ENCODE peak calls at places on chromosomes 4 and X, in six cellular contexts. R, K, L, J, C and D are unnamed samples. For H3K4me1, the result is how much of the 10 kb centered on the place peaks cover.

GRCh38 chr4:157225096-157225495 is 4.6 kb downstream of the GRIA2 start:
- DNase-seq in L (no peak), R (no peak), J (no peak), K (no peak), C (no peak), D (no peak)

GRCh38 chr4:153409412-153409811 is 56.7 kb upstream of the TMEM131L start:
- DNase-seq in J (no peak), L (no peak), C (peak), K (peak), R (no peak), D (peak)

GRCh38 chr4:57099363-57099762 is 10.8 kb downstream of the IGFBP7 start:
- DNase-seq in K (no peak), C (no peak), R (no peak), L (no peak), J (no peak), D (no peak)

GRCh38 chr4:1175635-1176229 is 3.3 kb upstream of the SPON2 start:
- DNase-seq in R (no peak), J (no peak), L (no peak), K (no peak), C (no peak), D (no peak)

GRCh38 chrX:129227376-129227775 is 295.9 kb downstream of the SMARCA1 start:
- DNase-seq in K (no peak), L (no peak), R (no peak), C (no peak), J (no peak), D (no peak)

GRCh38 chr4:186294160-186294559 is 28.2 kb downstream of the F11 start:
- DNase-seq in L (no peak), K (no peak), R (no peak), J (no peak), C (no peak), D (no peak)

GRCh38 chrX:47218920-47219815 is 687 bp downstream of the CDK16 start:
- DNase-seq in L (peak), C (no peak), K (no peak), R (no peak), J (no peak), D (no peak)

GRCh38 chrX:66892004-66892403 is 253.1 kb upstream of the EDA2R start:
- DNase-seq in R (no peak), L (no peak), K (no peak), C (no peak), J (no peak), D (no peak)

GRCh38 chrX:27336466-27337091 is 126.6 kb downstream of the PPP4R3C start:
- DNase-seq in C (peak), L (no peak), J (no peak), K (peak), R (no peak), D (no peak)

GRCh38 chr4:41819621-41820020 is 71.1 kb upstream of the PHOX2B start:
- DNase-seq in C (no peak), K (no peak), L (no peak), R (no peak), J (no peak), D (no peak)

GRCh38 chr4:182177166-182177565 is 66.0 kb upstream of the TENM3 start:
- DNase-seq in L (no peak), K (no peak), C (no peak), J (no peak), R (no peak), D (no peak)

GRCh38 chr4:105978684-105979296 is 83.5 kb downstream of the NPNT start:
- DNase-seq in R (no peak), L (no peak), J (no peak), C (peak), K (no peak), D (peak)

GRCh38 chr4:148776944-148777343 is 334.7 kb upstream of the NR3C2 start:
- DNase-seq in K (peak), L (no peak), R (no peak), J (no peak), C (peak), D (peak)

GRCh38 chr4:2839060-2839459 is 4.6 kb upstream of the ADD1 start:
- DNase-seq in L (no peak), R (no peak), C (no peak), J (no peak), K (no peak), D (no peak)

GRCh38 chr4:99885687-99886086 is 8.5 kb downstream of the LAMTOR3 start:
- DNase-seq in R (no peak), J (no peak), L (no peak), K (no peak), C (no peak), D (no peak)

GRCh38 chr4:88196523-88197185 is 38.2 kb upstream of the ABCG2 start:
- DNase-seq in K (no peak), C (no peak), J (no peak), R (no peak), L (no peak), D (no peak)

GRCh38 chr4:123479944-123480343 is 83.3 kb downstream of the SPRY1 start:
- DNase-seq in C (peak), J (no peak), K (peak), R (no peak), L (no peak), D (no peak)

GRCh38 chr4:153296424-153296823 is 48.1 kb upstream of the MND1 start:
- DNase-seq in L (no peak), K (peak), J (no peak), R (peak), C (peak), D (peak)

GRCh38 chr4:6199344-6199921 is 916 bp downstream of the JAKMIP1 start:
- DNase-seq in J (no peak), K (no peak), L (peak), C (no peak), R (no peak), D (peak)

GRCh38 chr4:123351713-123352112 is 44.9 kb upstream of the SPRY1 start:
- DNase-seq in L (no peak), R (no peak), J (no peak), K (no peak), C (no peak), D (no peak)

GRCh38 chr4:183637461-183637860 is 21.5 kb downstream of the RWDD4 start:
- DNase-seq in C (peak), K (peak), R (no peak), L (no peak), J (no peak), D (peak)

GRCh38 chr4:69881173-69881773 is 21.3 kb upstream of the SULT1E1 start:
- DNase-seq in J (no peak), L (no peak), K (peak), R (no peak), C (peak), D (peak)

GRCh38 chrX:93322110-93322509 is 351.3 kb downstream of the NAP1L3 start:
- DNase-seq in C (no peak), L (no peak), K (no peak), J (no peak), R (no peak), D (no peak)

GRCh38 chrX:139304471-139304870 is 226.1 kb upstream of the F9 start:
- DNase-seq in K (no peak), R (no peak), L (no peak), J (no peak), C (no peak), D (peak)

GRCh38 chrX:10239611-10240064 is 82.9 kb downstream of the CLCN4 start:
- DNase-seq in K (peak), C (peak), L (no peak), R (no peak), J (no peak), D (peak)

GRCh38 chr4:29467044-29467717 is 1253.0 kb upstream of the PCDH7 start:
- DNase-seq in R (no peak), J (no peak), C (no peak), K (peak), L (no peak), D (no peak)

GRCh38 chrX:76957485-76957884 is 489.7 kb upstream of the FGF16 start:
- DNase-seq in R (no peak), K (no peak), J (no peak), C (no peak), L (no peak), D (no peak)

GRCh38 chrX:11789809-11790208 is 31.8 kb downstream of the MSL3 start:
- DNase-seq in C (no peak), R (no peak), K (no peak), L (no peak), J (no peak), D (no peak)

GRCh38 chrX:117752745-117753144 is 363.9 kb downstream of the KLHL13 start:
- DNase-seq in J (no peak), K (no peak), L (no peak), R (no peak), C (no peak), D (no peak)
- H3K27ac ChIP-seq in J (no peak), K (no peak), L (no peak), R (no peak), C (no peak), D (no peak)

DNA sequence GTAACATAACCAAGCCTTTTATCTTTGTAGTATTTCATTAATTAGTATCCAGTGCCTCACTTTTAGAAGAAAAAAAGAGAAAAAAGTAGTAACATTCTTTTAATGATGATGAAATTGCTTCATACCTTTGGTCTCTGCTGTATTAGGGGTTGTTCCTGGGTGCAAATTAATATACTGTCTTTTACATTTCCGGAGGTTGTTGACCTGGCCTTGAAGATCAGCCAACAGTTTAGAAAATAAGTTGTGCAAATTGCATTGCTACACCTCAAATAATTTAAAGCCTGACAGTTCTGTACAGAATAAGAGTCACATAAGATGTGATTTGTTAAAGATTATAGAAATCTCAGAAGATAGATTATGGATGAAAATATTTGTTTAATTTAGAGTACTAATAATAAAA is 3.8 kb downstream of the NFKB1 start:
- DNase-seq in R (no peak), J (no peak), L (no peak), C (no peak), K (no peak), D (no peak)
- H3K4me1 ChIP-seq in R (half or more), J (under half), L (under half), C (under half), K (under half), D (under half)

GRCh38 chr4:75630932-75631320 is 598 bp upstream of the CDKL2 start:
- DNase-seq in C (no peak), K (no peak), R (no peak), L (no peak), J (no peak), D (no peak)
- H3K27ac ChIP-seq in C (no peak), K (no peak), R (peak), L (peak), J (no peak), D (no peak)

GRCh38 chrX:151984328-151984727 is 9.9 kb upstream of the GABRE start:
- DNase-seq in K (peak), J (no peak), C (peak), L (no peak), R (no peak), D (peak)

GRCh38 chrX:151982217-151982616 is 7.7 kb upstream of the GABRE start:
- DNase-seq in K (peak), R (no peak), L (no peak), C (no peak), J (no peak), D (peak)

GRCh38 chrX:151981129-151981528 is 6.7 kb upstream of the GABRE start:
- DNase-seq in L (no peak), K (peak), R (no peak), C (peak), J (no peak), D (peak)

GRCh38 chrX:151984891-151985290 is 10.4 kb upstream of the GABRE start:
- DNase-seq in R (no peak), J (no peak), K (no peak), C (no peak), L (no peak), D (no peak)

DNA sequence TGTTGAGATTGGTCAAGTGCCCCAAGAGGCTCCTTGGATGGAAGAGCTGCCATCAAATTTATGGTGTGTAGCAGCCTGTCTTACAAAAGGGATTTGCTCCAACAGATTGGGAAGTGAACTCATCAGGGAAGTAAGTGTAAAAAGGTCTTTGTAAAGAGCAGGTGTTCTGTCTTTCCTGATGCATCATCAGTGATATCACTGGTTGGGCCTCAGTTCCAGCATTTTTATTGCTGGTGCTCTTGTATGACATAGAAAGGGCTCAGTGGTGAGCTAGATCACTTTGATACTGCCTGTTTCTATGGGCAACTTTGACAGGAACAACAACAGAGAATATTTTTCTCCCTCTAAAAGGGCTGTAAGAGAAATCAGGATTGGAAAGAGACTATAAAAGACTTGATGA is 8.7 kb upstream of the GABRE start:
- DNase-seq in J (no peak), C (peak), K (no peak), L (no peak), R (no peak), D (no peak)
- H3K4me1 ChIP-seq in J (under half), C (under half), K (under half), L (under half), R (under half), D (half or more)

GRCh38 chr4:81392164-81392563 is 79.5 kb downstream of the RASGEF1B start:
- DNase-seq in L (no peak), J (no peak), R (no peak), C (no peak), K (no peak), D (no peak)

GRCh38 chr4:81398379-81398778 is 73.3 kb downstream of the RASGEF1B start:
- DNase-seq in C (no peak), J (no peak), L (no peak), K (no peak), R (no peak), D (no peak)

GRCh38 chr4:81395239-81395638 is 76.5 kb downstream of the RASGEF1B start:
- DNase-seq in J (no peak), K (no peak), R (no peak), C (no peak), L (no peak), D (no peak)

GRCh38 chr4:81397635-81398034 is 74.1 kb downstream of the RASGEF1B start:
- DNase-seq in J (no peak), L (no peak), K (no peak), C (no peak), R (no peak), D (no peak)
- H3K27ac ChIP-seq in J (no peak), L (no peak), K (no peak), C (no peak), R (no peak), D (no peak)

DNA sequence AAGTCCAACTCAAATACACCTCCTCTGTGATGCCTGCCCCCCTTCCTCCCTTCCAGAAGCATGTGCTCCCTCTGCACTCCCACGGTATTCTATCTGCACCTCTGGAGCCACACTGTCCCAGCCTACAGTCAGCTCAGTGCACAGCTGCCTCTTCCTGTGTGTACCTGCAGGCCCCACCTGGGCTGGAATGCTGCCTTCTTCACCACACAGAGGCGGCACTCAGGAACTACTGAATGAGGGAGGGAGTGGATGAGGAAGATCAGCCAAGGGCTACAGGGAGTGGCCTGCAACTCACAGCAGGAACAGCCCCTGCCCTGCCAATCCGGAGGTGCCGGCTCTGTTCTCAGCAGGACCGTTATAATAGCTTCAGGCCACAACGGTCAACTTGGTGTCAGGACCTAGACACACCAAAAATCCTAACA is 10.1 kb downstream of the AFAP1 start:
- DNase-seq in J (peak), C (peak), L (no peak), R (peak), K (no peak), D (no peak)
- H3K4me1 ChIP-seq in J (under half), C (under half), L (under half), R (half or more), K (under half), D (under half)

GRCh38 chr4:87128006-87128705 is 92.3 kb downstream of the KLHL8 start:
- DNase-seq in K (peak), J (no peak), R (no peak), L (no peak), C (no peak), D (no peak)
- H3K27ac ChIP-seq in K (peak), J (no peak), R (no peak), L (no peak), C (no peak), D (no peak)